ENCODE peak calls at places on chromosomes 6 and 20, in four cellular contexts. One of them, this sample, is unnamed.

GRCh38 chr20:50193169-50193850 is 2.7 kb downstream of the CEBPB start:
- DNase-seq in neural progenitor cell: no peak
- DNase-seq in mesenchymal stem cell: peak; percentile 41
- DNase-seq in fibroblast of lung: peak; percentile 51
- DNase-seq in this sample: peak; percentile 79

GRCh38 chr20:3754258-3754595 is 13.3 kb downstream of the ADISSP start:
- DNase-seq in neural progenitor cell: no peak
- DNase-seq in fibroblast of lung: no peak
- DNase-seq in mesenchymal stem cell: no peak
- DNase-seq in this sample: no peak

GRCh38 chr6:13307508-13307995 is 20.8 kb downstream of the TBC1D7 start:
- DNase-seq in mesenchymal stem cell: peak; percentile 24
- DNase-seq in fibroblast of lung: peak; percentile 70
- DNase-seq in neural progenitor cell: no peak
- DNase-seq in this sample: peak; percentile 35

GRCh38 chr6:169172435-169172834 is 81.2 kb downstream of the THBS2 start:
- DNase-seq in mesenchymal stem cell: peak; percentile 3
- DNase-seq in fibroblast of lung: peak; percentile 81
- DNase-seq in neural progenitor cell: no peak
- DNase-seq in this sample: peak; percentile 94

GRCh38 chr20:22058746-22059145 is 353.3 kb downstream of the PAX1 start:
- DNase-seq in fibroblast of lung: no peak
- DNase-seq in neural progenitor cell: no peak
- DNase-seq in mesenchymal stem cell: no peak
- DNase-seq in this sample: no peak

GRCh38 chr6:11783524-11784064 is 5.0 kb upstream of the ADTRP start:
- DNase-seq in mesenchymal stem cell: no peak
- DNase-seq in neural progenitor cell: no peak
- DNase-seq in fibroblast of lung: no peak
- DNase-seq in this sample: no peak

GRCh38 chr6:36682328-36683144 is 4.0 kb downstream of the CDKN1A start:
- DNase-seq in mesenchymal stem cell: peak; percentile 43
- DNase-seq in fibroblast of lung: peak; percentile 44
- DNase-seq in neural progenitor cell: no peak
- DNase-seq in this sample: peak; percentile 54

GRCh38 chr6:144758602-144759001 is 473.5 kb downstream of the UTRN start:
- DNase-seq in mesenchymal stem cell: peak; percentile 5
- DNase-seq in fibroblast of lung: peak; percentile 18
- DNase-seq in neural progenitor cell: no peak
- DNase-seq in this sample: peak; percentile 12

GRCh38 chr6:119979862-119980261 is 630.3 kb upstream of the MAN1A1 start:
- DNase-seq in fibroblast of lung: peak; percentile 33
- DNase-seq in neural progenitor cell: peak; percentile 40
- DNase-seq in mesenchymal stem cell: peak; percentile 13
- DNase-seq in this sample: peak; percentile 44

DNA sequence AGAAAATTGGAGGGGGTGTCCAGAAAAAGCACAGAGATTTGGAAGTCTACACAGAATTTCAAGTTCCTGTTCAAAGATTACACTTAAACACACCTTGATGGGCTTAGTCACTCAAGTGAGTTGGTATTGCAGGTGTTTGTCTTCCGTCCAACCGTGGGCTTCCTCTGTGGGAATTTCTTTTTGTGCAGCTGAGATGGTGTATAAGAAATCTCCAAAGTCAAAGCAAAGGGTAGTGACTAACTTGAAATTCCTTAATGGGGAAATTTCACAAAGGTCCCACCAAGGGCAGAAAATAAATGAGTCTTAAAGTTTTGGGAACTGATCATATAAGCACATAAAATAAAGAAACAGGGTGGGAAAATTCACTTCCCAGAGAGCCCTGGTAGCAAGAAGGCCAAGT is 102.0 kb upstream of the TNFAIP3 start:
- DNase-seq in neural progenitor cell: no peak
- DNase-seq in fibroblast of lung: no peak
- DNase-seq in mesenchymal stem cell: no peak
- DNase-seq in this sample: peak; percentile 12
- H3K27ac ChIP-seq in neural progenitor cell: no peak overlapping the region
- H3K27ac ChIP-seq in fibroblast of lung: no peak overlapping the region
- H3K27ac ChIP-seq in mesenchymal stem cell: no peak overlapping the region
- H3K27ac ChIP-seq in this sample: peak overlapping the region; percentile 42

GRCh38 chr6:63739094-63739687 is 103.6 kb downstream of the PHF3 start:
- DNase-seq in fibroblast of lung: no peak
- DNase-seq in neural progenitor cell: no peak
- DNase-seq in mesenchymal stem cell: no peak
- DNase-seq in this sample: no peak

GRCh38 chr6:63731946-63732735 is 96.5 kb downstream of the PHF3 start:
- DNase-seq in fibroblast of lung: peak; percentile 27
- DNase-seq in mesenchymal stem cell: peak; percentile 3
- DNase-seq in neural progenitor cell: no peak
- DNase-seq in this sample: peak; percentile 49

GRCh38 chr6:63740709-63741108 is 105.1 kb downstream of the PHF3 start:
- DNase-seq in fibroblast of lung: peak; percentile 82
- DNase-seq in neural progenitor cell: no peak
- DNase-seq in mesenchymal stem cell: peak; percentile 32
- DNase-seq in this sample: peak; percentile 74

GRCh38 chr6:63730311-63730710 is 94.7 kb downstream of the PHF3 start:
- DNase-seq in fibroblast of lung: no peak
- DNase-seq in mesenchymal stem cell: no peak
- DNase-seq in neural progenitor cell: no peak
- DNase-seq in this sample: no peak

GRCh38 chr6:63734923-63735322 is 99.3 kb downstream of the PHF3 start:
- DNase-seq in neural progenitor cell: no peak
- DNase-seq in fibroblast of lung: no peak
- DNase-seq in mesenchymal stem cell: no peak
- DNase-seq in this sample: no peak
- H3K9ac ChIP-seq in neural progenitor cell: no peak overlapping the region
- H3K9ac ChIP-seq in fibroblast of lung: no peak overlapping the region
- H3K9ac ChIP-seq in mesenchymal stem cell: no peak overlapping the region
- H3K9ac ChIP-seq in this sample: no peak overlapping the region

GRCh38 chr6:16751251-16751946 is 9.9 kb downstream of the ATXN1 start:
- DNase-seq in neural progenitor cell: no peak
- DNase-seq in mesenchymal stem cell: peak; percentile 32
- DNase-seq in fibroblast of lung: no peak
- DNase-seq in this sample: peak; percentile 62
- H3K27ac ChIP-seq in neural progenitor cell: no peak overlapping the region
- H3K27ac ChIP-seq in mesenchymal stem cell: no peak overlapping the region
- H3K27ac ChIP-seq in fibroblast of lung: no peak overlapping the region
- H3K27ac ChIP-seq in this sample: peak overlapping the region; percentile 85

GRCh38 chr6:41711323-41712038 is 23.9 kb downstream of the TFEB start:
- DNase-seq in fibroblast of lung: no peak
- DNase-seq in mesenchymal stem cell: no peak
- DNase-seq in neural progenitor cell: no peak
- DNase-seq in this sample: no peak
- H3K9ac ChIP-seq in fibroblast of lung: no peak overlapping the region
- H3K9ac ChIP-seq in mesenchymal stem cell: no peak overlapping the region
- H3K9ac ChIP-seq in neural progenitor cell: no peak overlapping the region
- H3K9ac ChIP-seq in this sample: no peak overlapping the region

This sample was measured in GM23248.